ENCODE peak calls at places on chromosomes 4 and X, in seven cellular contexts. One of them, this sample, is unnamed. For H3K9me3, the result is how much of the 10 kb centered on the place peaks cover.

GRCh38 chr4:15327311-15328298 is 100.2 kb upstream of the C1QTNF7 start:
- DNase-seq in uterus: no peak
- DNase-seq in fibroblast of lung: peak
- DNase-seq in IMR-90: peak
- DNase-seq in A549: no peak
- DNase-seq in BE2C: no peak
- DNase-seq in SJSA1: no peak
- DNase-seq in this sample: no peak

GRCh38 chrX:113741744-113742143 is 842.1 kb upstream of the HTR2C start:
- DNase-seq in IMR-90: no peak
- DNase-seq in A549: peak
- DNase-seq in BE2C: peak
- DNase-seq in SJSA1: no peak
- DNase-seq in fibroblast of lung: no peak
- DNase-seq in uterus: no peak
- DNase-seq in this sample: peak

GRCh38 chr4:112386051-112386450 is 88.9 kb downstream of the ALPK1 start:
- DNase-seq in uterus: no peak
- DNase-seq in BE2C: no peak
- DNase-seq in fibroblast of lung: no peak
- DNase-seq in IMR-90: no peak
- DNase-seq in SJSA1: no peak
- DNase-seq in A549: no peak
- DNase-seq in this sample: no peak

GRCh38 chr4:182271731-182272525 is 28.7 kb downstream of the TENM3 start:
- DNase-seq in fibroblast of lung: no peak
- DNase-seq in A549: no peak
- DNase-seq in BE2C: no peak
- DNase-seq in uterus: no peak
- DNase-seq in IMR-90: peak
- DNase-seq in SJSA1: no peak
- DNase-seq in this sample: no peak

GRCh38 chr4:4685810-4686209 is 144.0 kb upstream of the STX18 start:
- DNase-seq in A549: no peak
- DNase-seq in fibroblast of lung: no peak
- DNase-seq in SJSA1: no peak
- DNase-seq in IMR-90: no peak
- DNase-seq in BE2C: no peak
- DNase-seq in uterus: no peak
- DNase-seq in this sample: no peak

GRCh38 chr4:21744046-21744445 is 204.5 kb downstream of the KCNIP4 start:
- DNase-seq in SJSA1: no peak
- DNase-seq in BE2C: no peak
- DNase-seq in A549: no peak
- DNase-seq in fibroblast of lung: peak
- DNase-seq in IMR-90: no peak
- DNase-seq in uterus: no peak
- DNase-seq in this sample: no peak

GRCh38 chr4:107825072-107825789 is 499 bp downstream of the SGMS2 start:
- DNase-seq in BE2C: peak
- DNase-seq in A549: peak
- DNase-seq in fibroblast of lung: peak
- DNase-seq in uterus: no peak
- DNase-seq in SJSA1: peak
- DNase-seq in IMR-90: peak
- DNase-seq in this sample: peak

GRCh38 chrX:73213734-73214133 is 917 bp downstream of the NAP1L2 start:
- DNase-seq in fibroblast of lung: no peak
- DNase-seq in IMR-90: no peak
- DNase-seq in A549: no peak
- DNase-seq in uterus: no peak
- DNase-seq in BE2C: no peak
- DNase-seq in SJSA1: no peak
- DNase-seq in this sample: no peak

GRCh38 chr4:76197971-76198410 is 15.6 kb downstream of the SCARB2 start:
- DNase-seq in SJSA1: no peak
- DNase-seq in IMR-90: peak
- DNase-seq in fibroblast of lung: peak
- DNase-seq in A549: no peak
- DNase-seq in uterus: peak
- DNase-seq in BE2C: peak
- DNase-seq in this sample: peak

GRCh38 chr4:29459926-29460325 is 1260.2 kb upstream of the PCDH7 start:
- DNase-seq in BE2C: no peak
- DNase-seq in A549: no peak
- DNase-seq in fibroblast of lung: no peak
- DNase-seq in IMR-90: peak
- DNase-seq in uterus: no peak
- DNase-seq in SJSA1: no peak
- DNase-seq in this sample: no peak

GRCh38 chr4:156388826-156389225 is 435.2 kb upstream of the CTSO start:
- DNase-seq in uterus: no peak
- DNase-seq in A549: no peak
- DNase-seq in IMR-90: peak
- DNase-seq in SJSA1: no peak
- DNase-seq in fibroblast of lung: peak
- DNase-seq in BE2C: no peak
- DNase-seq in this sample: no peak

GRCh38 chr4:82219346-82219745 is 154.4 kb downstream of the HNRNPD start:
- DNase-seq in fibroblast of lung: no peak
- DNase-seq in BE2C: no peak
- DNase-seq in IMR-90: no peak
- DNase-seq in uterus: no peak
- DNase-seq in SJSA1: no peak
- DNase-seq in A549: no peak
- DNase-seq in this sample: no peak

GRCh38 chr4:56927196-56927595 is 19.5 kb downstream of the REST start:
- DNase-seq in A549: no peak
- DNase-seq in BE2C: no peak
- DNase-seq in IMR-90: no peak
- DNase-seq in SJSA1: no peak
- DNase-seq in uterus: no peak
- DNase-seq in fibroblast of lung: no peak
- DNase-seq in this sample: no peak

GRCh38 chrX:73131877-73132276 is 52.6 kb upstream of the PABPC1L2A start:
- DNase-seq in IMR-90: no peak
- DNase-seq in BE2C: no peak
- DNase-seq in SJSA1: no peak
- DNase-seq in A549: no peak
- DNase-seq in fibroblast of lung: no peak
- DNase-seq in uterus: no peak
- DNase-seq in this sample: no peak

GRCh38 chr4:121462660-121463261 is 81.9 kb upstream of the QRFPR start:
- DNase-seq in SJSA1: no peak
- DNase-seq in uterus: no peak
- DNase-seq in IMR-90: peak
- DNase-seq in BE2C: peak
- DNase-seq in A549: peak
- DNase-seq in fibroblast of lung: peak
- DNase-seq in this sample: peak

GRCh38 chr4:21535901-21536300 is 412.7 kb downstream of the KCNIP4 start:
- DNase-seq in fibroblast of lung: peak
- DNase-seq in uterus: no peak
- DNase-seq in IMR-90: no peak
- DNase-seq in BE2C: no peak
- DNase-seq in A549: no peak
- DNase-seq in SJSA1: no peak
- DNase-seq in this sample: no peak

GRCh38 chr4:76984127-76984526 is 34.6 kb downstream of the SEPTIN11 start:
- DNase-seq in SJSA1: no peak
- DNase-seq in BE2C: no peak
- DNase-seq in fibroblast of lung: peak
- DNase-seq in uterus: no peak
- DNase-seq in IMR-90: peak
- DNase-seq in A549: no peak
- DNase-seq in this sample: no peak

GRCh38 chrX:67004451-67004850 is 365.6 kb upstream of the EDA2R start:
- DNase-seq in uterus: no peak
- DNase-seq in BE2C: no peak
- DNase-seq in IMR-90: no peak
- DNase-seq in SJSA1: no peak
- DNase-seq in A549: no peak
- DNase-seq in fibroblast of lung: no peak
- DNase-seq in this sample: no peak
- H3K9me3 ChIP-seq in uterus: under half
- H3K9me3 ChIP-seq in BE2C: under half
- H3K9me3 ChIP-seq in IMR-90: under half
- H3K9me3 ChIP-seq in SJSA1: under half
- H3K9me3 ChIP-seq in A549: under half
- H3K9me3 ChIP-seq in fibroblast of lung: under half
- H3K9me3 ChIP-seq in this sample: under half

DNA sequence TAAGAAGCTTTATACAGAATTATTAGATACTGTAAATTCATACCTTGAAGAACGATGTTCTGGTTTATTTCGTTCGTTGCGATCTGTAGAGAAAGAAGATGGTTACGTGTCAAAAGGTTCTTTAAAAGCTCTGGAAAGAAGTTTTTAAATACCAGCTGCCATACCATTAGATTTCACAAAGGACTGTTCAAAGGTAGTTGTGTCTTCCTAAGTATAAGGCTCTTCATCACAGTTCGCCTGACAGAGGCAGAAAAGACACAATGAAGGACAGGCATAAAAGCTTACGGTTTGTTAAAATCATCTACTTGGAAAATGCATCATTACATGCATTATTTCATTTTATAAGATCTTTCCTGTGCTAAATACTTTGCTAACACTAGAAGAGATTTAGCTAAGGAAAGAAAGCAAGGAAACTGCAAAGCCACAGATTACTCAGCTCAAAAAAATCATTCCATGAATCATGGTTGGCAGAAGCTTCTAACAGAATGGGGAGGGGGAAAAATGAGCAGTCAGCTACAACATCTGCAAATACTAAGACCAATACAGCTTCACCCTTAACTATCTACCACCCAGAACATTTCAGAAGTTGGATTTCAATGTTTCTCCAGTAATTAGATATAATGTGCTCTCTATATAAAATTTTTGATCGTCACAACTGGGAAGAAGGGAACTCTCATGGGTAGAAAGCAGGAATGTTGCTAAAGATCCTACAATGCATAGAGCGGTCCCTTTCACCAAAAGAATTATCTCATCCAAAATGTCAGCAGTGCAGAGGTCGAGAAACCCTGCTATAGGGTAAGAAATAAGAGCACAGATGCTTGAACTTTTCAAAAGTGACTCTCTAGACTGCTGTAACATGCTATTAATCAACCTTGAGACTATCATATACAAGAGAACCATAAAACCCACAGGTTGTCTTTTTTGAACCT is 50.7 kb upstream of the PRSS48 start:
- DNase-seq in fibroblast of lung: peak
- DNase-seq in IMR-90: peak
- DNase-seq in SJSA1: no peak
- DNase-seq in A549: no peak
- DNase-seq in uterus: no peak
- DNase-seq in BE2C: no peak
- DNase-seq in this sample: no peak
- H3K4me3 ChIP-seq in fibroblast of lung: peak
- H3K4me3 ChIP-seq in IMR-90: peak
- H3K4me3 ChIP-seq in SJSA1: peak
- H3K4me3 ChIP-seq in A549: no peak
- H3K4me3 ChIP-seq in uterus: peak
- H3K4me3 ChIP-seq in BE2C: no peak
- H3K4me3 ChIP-seq in this sample: no peak

DNA sequence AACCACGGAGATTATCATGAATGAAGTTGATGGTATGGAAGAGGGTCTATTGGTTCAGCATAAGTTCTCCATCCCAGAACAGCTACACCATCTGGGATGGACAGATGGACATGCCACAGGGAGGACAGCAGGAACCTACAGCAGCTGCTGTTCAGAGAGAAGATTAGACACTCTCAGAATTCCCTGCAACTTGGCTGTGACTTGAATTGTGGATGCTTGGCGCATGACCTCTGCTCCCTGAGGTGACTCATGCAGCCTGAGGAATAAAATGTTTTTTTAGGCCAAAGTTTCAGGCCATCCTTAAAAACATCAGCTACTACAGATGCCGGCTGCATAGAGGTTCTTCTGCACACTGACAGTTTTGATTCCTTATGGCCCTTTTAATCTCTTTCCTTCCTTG is 97.3 kb downstream of the RS1 start:
- DNase-seq in IMR-90: peak
- DNase-seq in uterus: peak
- DNase-seq in BE2C: no peak
- DNase-seq in fibroblast of lung: peak
- DNase-seq in A549: peak
- DNase-seq in SJSA1: no peak
- DNase-seq in this sample: no peak
- H3K9me3 ChIP-seq in IMR-90: under half
- H3K9me3 ChIP-seq in uterus: under half
- H3K9me3 ChIP-seq in BE2C: under half
- H3K9me3 ChIP-seq in fibroblast of lung: under half
- H3K9me3 ChIP-seq in A549: under half
- H3K9me3 ChIP-seq in SJSA1: under half
- H3K9me3 ChIP-seq in this sample: under half

DNA sequence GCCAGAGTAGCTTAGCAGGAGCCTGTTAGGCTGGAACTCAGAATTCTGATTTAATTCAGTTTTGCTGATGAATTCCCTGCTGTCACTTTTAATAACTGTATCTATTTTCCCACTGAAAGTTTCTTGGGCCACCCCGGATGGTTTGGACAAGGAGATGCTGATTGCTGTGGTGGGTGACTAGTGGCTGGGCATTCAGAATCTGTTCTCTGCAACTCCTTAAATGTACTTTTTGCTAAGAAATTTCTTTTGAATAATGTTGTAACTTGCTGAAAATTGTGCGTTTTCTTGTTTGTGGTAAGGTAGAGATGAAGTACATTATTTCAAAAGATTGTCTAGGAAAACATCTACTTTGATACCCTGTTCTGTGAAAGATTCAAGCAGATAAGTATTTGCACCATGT is 2.4 kb downstream of the TLL1 start:
- DNase-seq in fibroblast of lung: no peak
- DNase-seq in IMR-90: no peak
- DNase-seq in uterus: no peak
- DNase-seq in BE2C: no peak
- DNase-seq in A549: no peak
- DNase-seq in SJSA1: no peak
- DNase-seq in this sample: no peak
- H3K4me3 ChIP-seq in fibroblast of lung: no peak
- H3K4me3 ChIP-seq in IMR-90: no peak
- H3K4me3 ChIP-seq in uterus: no peak
- H3K4me3 ChIP-seq in BE2C: no peak
- H3K4me3 ChIP-seq in A549: no peak
- H3K4me3 ChIP-seq in SJSA1: no peak
- H3K4me3 ChIP-seq in this sample: no peak

This sample was measured in HAP-1.